ENCODE peak calls at places on chromosomes 11 and 22, in four cellular contexts. G is heart left ventricle, N is NCI-H1436, O is activated T-cell treated with anti-CD3 and anti-CD28 coated beads for 1 hour. U is an unnamed sample.

GRCh38 chr22:39494471-39495120 is 7.5 kb upstream of the MIEF1 start:
- DNase-seq in N (no peak), G (no peak), O (no peak), U (peak; percentile 35)

GRCh38 chr22:42615092-42615859 is 593 bp upstream of the POLDIP3 start:
- DNase-seq in G (peak; percentile 86), N (peak; percentile 96), O (peak; percentile 68), U (peak; percentile 100)

GRCh38 chr11:60150279-60150678 is 32.6 kb downstream of the MS4A6A start:
- DNase-seq in N (no peak), O (no peak), G (no peak), U (no peak)

GRCh38 chr11:35265755-35266454 is 126.9 kb downstream of the CD44 start:
- DNase-seq in G (no peak), O (no peak), N (no peak), U (no peak)

GRCh38 chr11:44625759-44626523 is 60.5 kb downstream of the CD82 start:
- DNase-seq in G (peak; percentile 13), N (no peak), O (no peak), U (no peak)

GRCh38 chr11:2519879-2520735 is 75.3 kb downstream of the KCNQ1 start:
- DNase-seq in O (no peak), G (peak; percentile 15), N (no peak), U (no peak)

GRCh38 chr11:120306519-120307242 is 18.4 kb upstream of the TLCD5 start:
- DNase-seq in N (no peak), G (no peak), O (no peak), U (peak; percentile 83)

GRCh38 chr11:117589024-117589423 is 208.0 kb downstream of the DSCAML1 start:
- DNase-seq in O (no peak), N (no peak), G (no peak), U (no peak)

GRCh38 chr11:134062255-134063030 is 6.4 kb upstream of the JAM3 start:
- DNase-seq in G (no peak), O (no peak), N (no peak), U (no peak)

U was measured in mesenchymal stem cell.